ENCODE peak calls at places on chromosomes 4 and X, in seven cellular contexts. N, M, O, F, D, G and V are unnamed samples.

GRCh38 chr4:25095756-25096552 is 64.3 kb downstream of the SEPSECS start:
- DNase-seq in N (no peak), M (peak; percentile 48), O (no peak), F (no peak), D (no peak), G (no peak), V (no peak)

GRCh38 chr4:11223261-11223660 is 205.4 kb downstream of the HS3ST1 start:
- DNase-seq in N (no peak), M (no peak), O (no peak), F (no peak), D (no peak), G (no peak), V (no peak)

GRCh38 chrX:24334473-24334872 is 20.6 kb upstream of the SUPT20HL2 start:
- DNase-seq in N (no peak), M (no peak), O (no peak), F (no peak), D (no peak), G (no peak), V (no peak)

GRCh38 chrX:121310820-121311219 is 263.4 kb downstream of the GLUD2 start:
- DNase-seq in N (no peak), M (no peak), O (no peak), F (no peak), D (no peak), G (no peak), V (no peak)

GRCh38 chr4:109631709-109632108 is 71.5 kb downstream of the CASP6 start:
- DNase-seq in N (no peak), M (no peak), O (no peak), F (no peak), D (no peak), G (no peak), V (no peak)

GRCh38 chr4:29423836-29424721 is 1296.1 kb upstream of the PCDH7 start:
- DNase-seq in N (no peak), M (no peak), O (no peak), F (no peak), D (no peak), G (no peak), V (no peak)

GRCh38 chr4:52718123-52718522 is 33.1 kb downstream of the ERVMER34-1 start:
- DNase-seq in N (no peak), M (no peak), O (no peak), F (no peak), D (no peak), G (no peak), V (peak; percentile 42)

GRCh38 chrX:16786791-16787735 is 797 bp downstream of the TXLNG start:
- DNase-seq in N (no peak), M (peak; percentile 68), O (peak; percentile 38), F (peak; percentile 67), D (peak; percentile 5), G (peak; percentile 40), V (peak; percentile 35)

GRCh38 chr4:138113819-138114415 is 128.2 kb downstream of the SLC7A11 start:
- DNase-seq in N (no peak), M (no peak), O (no peak), F (no peak), D (no peak), G (peak; percentile 23), V (no peak)

GRCh38 chr4:57378766-57379165 is 268.6 kb upstream of the IGFBP7 start:
- DNase-seq in N (no peak), M (no peak), O (no peak), F (no peak), D (no peak), G (no peak), V (no peak)

GRCh38 chr4:94545296-94545695 is 93.6 kb downstream of the PDLIM5 start:
- DNase-seq in N (no peak), M (no peak), O (no peak), F (no peak), D (no peak), G (no peak), V (no peak)

GRCh38 chrX:149871940-149872339 is 9.0 kb upstream of the MAGEA8 start:
- DNase-seq in N (peak; percentile 43), M (peak; percentile 52), O (peak; percentile 32), F (peak; percentile 57), D (peak; percentile 14), G (peak; percentile 33), V (peak; percentile 58)

GRCh38 chr4:146591986-146592385 is 46.7 kb upstream of the POU4F2 start:
- DNase-seq in N (no peak), M (no peak), O (no peak), F (no peak), D (no peak), G (no peak), V (no peak)

DNA sequence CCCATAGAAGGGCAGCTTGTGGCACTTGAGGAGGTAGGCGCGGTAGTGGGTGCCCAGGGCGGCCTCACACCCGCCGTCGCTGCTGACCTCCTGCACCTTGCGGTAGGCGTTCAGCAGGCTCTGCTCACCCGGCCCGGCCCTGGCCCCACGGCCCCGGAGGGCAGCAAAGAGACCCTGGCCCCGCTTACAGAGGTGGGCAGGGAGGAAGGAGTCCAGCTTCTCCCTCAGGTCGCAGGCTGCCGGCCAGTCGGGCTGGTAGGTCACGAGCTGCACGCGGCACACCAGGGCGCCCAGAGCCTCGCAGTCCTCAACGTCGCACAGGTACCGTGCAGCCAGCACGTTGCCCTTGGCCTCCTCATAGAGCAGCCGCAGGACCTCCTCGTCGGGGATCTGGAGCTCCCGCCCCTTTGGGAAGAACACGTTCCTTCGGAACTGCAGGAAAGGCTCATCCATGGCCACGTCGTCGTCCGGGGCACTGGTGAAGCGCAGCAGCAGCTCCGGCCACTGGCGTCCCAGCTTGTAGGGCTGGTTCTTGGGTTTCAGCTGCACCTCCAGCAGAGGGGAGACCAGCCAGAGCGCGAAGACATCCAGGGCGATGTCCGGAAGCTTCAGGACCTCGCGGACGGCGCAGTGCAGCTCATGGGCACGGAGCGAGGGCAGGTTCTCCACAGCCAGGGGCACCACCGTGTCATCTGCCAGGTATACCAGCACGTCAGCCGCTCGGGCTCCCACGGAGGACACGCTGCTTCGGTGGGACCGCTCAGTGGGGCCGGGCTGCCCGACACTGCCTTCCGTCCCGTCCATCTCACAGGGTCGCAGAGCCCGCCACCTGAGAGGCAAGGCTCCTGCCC is 17.1 kb upstream of the LAS1L start:
- DNase-seq in N (no peak), M (no peak), O (no peak), F (no peak), D (no peak), G (no peak), V (no peak)
- TF ChIP-seq CTCF in N (no peak), M (no peak), O (no peak), F (no peak), D (no peak), G (no peak), V (no peak)

GRCh38 chrX:12874599-12874998 is 7.7 kb downstream of the TLR7 start:
- DNase-seq in N (no peak), M (no peak), O (no peak), F (no peak), D (no peak), G (no peak), V (no peak)

GRCh38 chrX:12881914-12882313 is 15.0 kb downstream of the TLR7 start:
- DNase-seq in N (no peak), M (no peak), O (no peak), F (no peak), D (no peak), G (no peak), V (no peak)

GRCh38 chrX:12872741-12873140 is 5.9 kb downstream of the TLR7 start:
- DNase-seq in N (no peak), M (no peak), O (no peak), F (no peak), D (no peak), G (no peak), V (no peak)

GRCh38 chrX:12878536-12878935 is 11.7 kb downstream of the TLR7 start:
- DNase-seq in N (no peak), M (peak; percentile 19), O (no peak), F (no peak), D (no peak), G (no peak), V (no peak)

GRCh38 chrX:12877386-12877785 is 10.5 kb downstream of the TLR7 start:
- DNase-seq in N (no peak), M (no peak), O (no peak), F (no peak), D (no peak), G (no peak), V (no peak)
- H3K4me3 ChIP-seq in N (no peak overlapping the region), M (no peak overlapping the region), O (no peak overlapping the region), F (no peak overlapping the region), D (no peak overlapping the region), G (no peak overlapping the region), V (no peak overlapping the region)

GRCh38 chr4:158254328-158254727 is 44.0 kb downstream of the TMEM144 start:
- DNase-seq in N (no peak), M (no peak), O (no peak), F (no peak), D (no peak), G (no peak), V (no peak)

GRCh38 chr4:158255727-158256324 is 45.5 kb downstream of the TMEM144 start:
- DNase-seq in N (peak; percentile 35), M (peak; percentile 34), O (no peak), F (no peak), D (no peak), G (peak; percentile 30), V (peak; percentile 20)

GRCh38 chr4:158261480-158261879 is 51.2 kb downstream of the TMEM144 start:
- DNase-seq in N (no peak), M (no peak), O (no peak), F (no peak), D (no peak), G (no peak), V (no peak)

DNA sequence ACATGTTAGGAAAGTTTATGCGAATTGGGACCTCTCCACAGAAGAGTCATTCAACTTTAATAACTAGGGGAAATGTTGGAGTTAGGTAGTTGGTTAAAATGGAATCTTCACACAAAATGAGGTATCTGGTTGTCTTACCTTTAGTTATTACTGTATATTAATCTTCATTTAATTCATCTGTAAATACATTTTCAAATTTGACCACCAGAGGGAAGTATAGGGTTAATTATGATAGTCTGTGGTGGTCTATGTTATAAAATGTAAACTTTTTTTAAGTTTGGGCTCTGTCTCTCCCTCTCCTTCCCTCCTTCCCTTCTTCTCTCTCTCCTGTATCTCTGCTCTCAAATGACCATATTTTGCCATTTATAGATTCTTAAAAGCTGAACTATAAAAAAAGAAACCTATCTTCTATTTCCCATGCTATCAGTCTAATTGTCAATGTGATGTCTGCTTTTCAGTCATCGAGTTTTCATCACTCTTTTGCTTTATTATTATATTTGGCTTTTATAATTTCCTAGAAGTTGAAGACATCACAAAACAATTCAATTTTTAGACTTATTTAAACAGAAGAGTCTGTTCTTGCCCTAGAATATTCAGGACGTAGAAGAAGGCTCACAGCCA is 49.8 kb downstream of the TMEM144 start:
- DNase-seq in N (no peak), M (no peak), O (no peak), F (no peak), D (no peak), G (peak; percentile 29), V (peak; percentile 18)
- TF ChIP-seq CTCF in N (no peak), M (peak; percentile 68), O (no peak), F (peak; percentile 30), D (no peak), G (peak; percentile 76), V (peak; percentile 15)

GRCh38 chr4:84100071-84100470 is 399.0 kb downstream of the NKX6-1 start:
- DNase-seq in N (no peak), M (no peak), O (no peak), F (no peak), D (no peak), G (no peak), V (no peak)

DNA sequence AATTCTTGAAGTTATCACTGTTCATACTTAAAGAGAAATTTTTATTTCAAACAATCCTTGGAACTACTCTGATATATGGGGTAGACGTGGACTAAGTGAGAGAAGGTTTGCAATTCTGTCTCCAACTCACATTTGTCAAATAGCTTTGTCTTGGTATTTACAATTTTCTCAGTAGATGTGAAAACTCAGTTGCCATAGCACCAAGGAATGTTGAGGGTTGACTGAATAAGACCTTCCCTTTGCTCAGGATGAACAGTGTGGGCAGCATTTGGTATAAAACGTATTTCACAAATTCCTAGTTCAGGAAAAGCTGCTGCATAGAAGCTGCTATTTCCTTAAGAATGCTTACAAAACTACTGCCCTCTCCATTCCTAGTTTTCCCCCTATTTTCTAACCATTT is 399.5 kb downstream of the NKX6-1 start:
- DNase-seq in N (no peak), M (no peak), O (no peak), F (no peak), D (no peak), G (no peak), V (no peak)
- H3K4me3 ChIP-seq in N (no peak overlapping the region), M (no peak overlapping the region), O (no peak overlapping the region), F (no peak overlapping the region), D (no peak overlapping the region), G (no peak overlapping the region), V (no peak overlapping the region)